ENCODE peak calls at places on chromosomes 5 and 9, in five cellular contexts. X is Kasumi-1; Z is smooth muscle cell of the brain vasculature; A is activated CD8-positive, alpha-beta T cell treated with anti-CD3 and anti-CD28 coated beads for 36 hours; O is AML-193. N is an unnamed sample.

GRCh38 chr9:134689320-134690181 is 47.9 kb downstream of the COL5A1 start:
- DNase-seq in X (no peak), Z (no peak), A (peak), O (peak), N (peak)

GRCh38 chr5:122940890-122941289 is 95.5 kb downstream of the SNX24 start:
- DNase-seq in X (no peak), Z (no peak), A (no peak), O (no peak), N (no peak)

GRCh38 chr9:112586600-112587155 is 100.1 kb downstream of the KIAA1958 start:
- DNase-seq in X (no peak), Z (no peak), A (no peak), O (no peak), N (no peak)

GRCh38 chr5:139649082-139649991 is 1.2 kb downstream of the CXXC5 start:
- DNase-seq in X (peak), Z (no peak), A (peak), O (peak), N (peak)

GRCh38 chr9:92728831-92729734 is 35.5 kb downstream of the BICD2 start:
- DNase-seq in X (no peak), Z (no peak), A (no peak), O (no peak), N (no peak)

GRCh38 chr5:141870226-141870625 is 8.0 kb downstream of the PCDH1 start:
- DNase-seq in X (no peak), Z (no peak), A (no peak), O (no peak), N (peak)

GRCh38 chr5:103258957-103259704 is 568 bp downstream of the MACIR start:
- DNase-seq in X (peak), Z (no peak), A (peak), O (peak), N (peak)

GRCh38 chr9:135971106-135971766 is 10.1 kb upstream of the UBAC1 start:
- DNase-seq in X (no peak), Z (no peak), A (no peak), O (no peak), N (no peak)

GRCh38 chr9:134852906-134853654 is 27.5 kb upstream of the FCN2 start:
- DNase-seq in X (no peak), Z (no peak), A (no peak), O (no peak), N (no peak)

GRCh38 chr5:122366501-122366900 is 54.5 kb downstream of the SNCAIP start:
- DNase-seq in X (no peak), Z (no peak), A (no peak), O (no peak), N (no peak)

GRCh38 chr9:135315572-135315971 is 164.0 kb upstream of the PPP1R26 start:
- DNase-seq in X (no peak), Z (no peak), A (no peak), O (no peak), N (no peak)

GRCh38 chr5:131794596-131794995 is 2.2 kb downstream of the FNIP1 start:
- DNase-seq in X (peak), Z (no peak), A (no peak), O (peak), N (no peak)

GRCh38 chr5:113059232-113059805 is 82.7 kb downstream of the DCP2 start:
- DNase-seq in X (no peak), Z (no peak), A (no peak), O (no peak), N (no peak)

GRCh38 chr5:1190915-1191314 is 10.5 kb upstream of the SLC6A19 start:
- DNase-seq in X (peak), Z (no peak), A (no peak), O (peak), N (peak)

GRCh38 chr9:93649610-93650261 is 73.4 kb downstream of the PHF2 start:
- DNase-seq in X (no peak), Z (no peak), A (no peak), O (no peak), N (no peak)

GRCh38 chr5:60024104-60024503 is 130.6 kb upstream of the PDE4D start:
- DNase-seq in X (no peak), Z (no peak), A (no peak), O (no peak), N (no peak)

GRCh38 chr9:127049044-127049443 is 73.4 kb downstream of the ANGPTL2 start:
- DNase-seq in X (no peak), Z (peak), A (peak), O (peak), N (no peak)

GRCh38 chr5:66992547-66992946 is 204.1 kb downstream of the CD180 start:
- DNase-seq in X (peak), Z (no peak), A (no peak), O (peak), N (no peak)